ENCODE peak calls at places on chromosomes 11 and 22, in four cellular contexts. One of them, this sample, is unnamed.

GRCh38 chr11:46865340-46865739 is 19.3 kb upstream of the CKAP5 start:
- DNase-seq in thyroid gland: no peak
- DNase-seq in M059J: peak; percentile 18
- DNase-seq in COR-L47: no peak
- DNase-seq in this sample: no peak

GRCh38 chr22:44261861-44262595 is 50.7 kb downstream of the SHISAL1 start:
- DNase-seq in thyroid gland: no peak
- DNase-seq in M059J: no peak
- DNase-seq in COR-L47: peak; percentile 93
- DNase-seq in this sample: no peak

GRCh38 chr11:119318240-119319135 is 1.6 kb upstream of the MCAM start:
- DNase-seq in thyroid gland: no peak
- DNase-seq in M059J: peak; percentile 95
- DNase-seq in COR-L47: no peak
- DNase-seq in this sample: peak; percentile 45

GRCh38 chr11:26480041-26480440 is 92.0 kb downstream of the MUC15 start:
- DNase-seq in M059J: no peak
- DNase-seq in COR-L47: no peak
- DNase-seq in thyroid gland: no peak
- DNase-seq in this sample: no peak

GRCh38 chr11:115364892-115365291 is 139.3 kb downstream of the CADM1 start:
- DNase-seq in COR-L47: no peak
- DNase-seq in thyroid gland: peak; percentile 6
- DNase-seq in M059J: peak; percentile 49
- DNase-seq in this sample: no peak

GRCh38 chr11:130163346-130164220 is 4.0 kb downstream of the ST14 start:
- DNase-seq in COR-L47: peak; percentile 76
- DNase-seq in thyroid gland: peak; percentile 77
- DNase-seq in M059J: peak; percentile 36
- DNase-seq in this sample: peak; percentile 66

GRCh38 chr11:68751331-68751856 is at the start of gene TESMIN:
- DNase-seq in COR-L47: peak; percentile 28
- DNase-seq in M059J: peak; percentile 63
- DNase-seq in thyroid gland: peak; percentile 89
- DNase-seq in this sample: peak; percentile 96

GRCh38 chr11:68839953-68840641 is 1.6 kb downstream of the CPT1A start:
- DNase-seq in thyroid gland: no peak
- DNase-seq in COR-L47: no peak
- DNase-seq in M059J: peak; percentile 45
- DNase-seq in this sample: no peak

GRCh38 chr11:119712459-119713360 is 16.3 kb downstream of the NECTIN1 start:
- DNase-seq in M059J: no peak
- DNase-seq in COR-L47: no peak
- DNase-seq in thyroid gland: no peak
- DNase-seq in this sample: peak; percentile 39

GRCh38 chr22:25176799-25177198 is 22.9 kb upstream of the CRYBB3 start:
- DNase-seq in M059J: no peak
- DNase-seq in COR-L47: no peak
- DNase-seq in thyroid gland: no peak
- DNase-seq in this sample: no peak

GRCh38 chr11:2134022-2135010 is 4.9 kb downstream of the IGF2 start:
- DNase-seq in COR-L47: no peak
- DNase-seq in thyroid gland: no peak
- DNase-seq in M059J: no peak
- DNase-seq in this sample: no peak

GRCh38 chr11:126546191-126546590 is 190.7 kb downstream of the ST3GAL4 start:
- DNase-seq in M059J: peak; percentile 44
- DNase-seq in COR-L47: no peak
- DNase-seq in thyroid gland: no peak
- DNase-seq in this sample: no peak

GRCh38 chr11:126518996-126519351 is 163.5 kb downstream of the ST3GAL4 start:
- DNase-seq in COR-L47: no peak
- DNase-seq in M059J: no peak
- DNase-seq in thyroid gland: no peak
- DNase-seq in this sample: no peak

GRCh38 chr11:47271961-47272661 is 2.2 kb downstream of the MADD start:
- DNase-seq in COR-L47: no peak
- DNase-seq in thyroid gland: no peak
- DNase-seq in M059J: no peak
- DNase-seq in this sample: peak; percentile 53

GRCh38 chr11:84316866-84317560 is 1030.8 kb upstream of the CCDC90B start:
- DNase-seq in M059J: peak; percentile 1
- DNase-seq in thyroid gland: no peak
- DNase-seq in COR-L47: no peak
- DNase-seq in this sample: no peak

GRCh38 chr11:117816151-117816741 is 8.3 kb downstream of the FXYD2 start:
- DNase-seq in COR-L47: no peak
- DNase-seq in M059J: peak; percentile 68
- DNase-seq in thyroid gland: peak; percentile 60
- DNase-seq in this sample: peak; percentile 63

GRCh38 chr11:26583550-26583949 is 11.5 kb upstream of the MUC15 start:
- DNase-seq in COR-L47: no peak
- DNase-seq in thyroid gland: peak; percentile 73
- DNase-seq in M059J: peak; percentile 31
- DNase-seq in this sample: peak; percentile 4

GRCh38 chr11:60864856-60865513 is 2.4 kb upstream of the ZP1 start:
- DNase-seq in COR-L47: no peak
- DNase-seq in thyroid gland: no peak
- DNase-seq in M059J: no peak
- DNase-seq in this sample: no peak

GRCh38 chr11:117606211-117606610 is 190.8 kb downstream of the DSCAML1 start:
- DNase-seq in M059J: no peak
- DNase-seq in thyroid gland: no peak
- DNase-seq in COR-L47: no peak
- DNase-seq in this sample: no peak

GRCh38 chr11:96303067-96303466 is 39.9 kb downstream of the MAML2 start:
- DNase-seq in COR-L47: no peak
- DNase-seq in M059J: peak; percentile 84
- DNase-seq in thyroid gland: no peak
- DNase-seq in this sample: no peak

GRCh38 chr11:57320719-57321387 is 3.9 kb downstream of the TNKS1BP1 start:
- DNase-seq in COR-L47: no peak
- DNase-seq in M059J: no peak
- DNase-seq in thyroid gland: peak; percentile 50
- DNase-seq in this sample: no peak

GRCh38 chr11:75453916-75454655 is 21.1 kb upstream of the KLHL35 start:
- DNase-seq in COR-L47: no peak
- DNase-seq in thyroid gland: peak; percentile 83
- DNase-seq in M059J: peak; percentile 49
- DNase-seq in this sample: no peak

GRCh38 chr11:14378171-14378570 is 19.2 kb upstream of the RRAS2 start:
- DNase-seq in COR-L47: no peak
- DNase-seq in M059J: no peak
- DNase-seq in thyroid gland: no peak
- DNase-seq in this sample: no peak

GRCh38 chr22:30140414-30140813 is 60.1 kb downstream of the HORMAD2 start:
- DNase-seq in M059J: no peak
- DNase-seq in thyroid gland: no peak
- DNase-seq in COR-L47: no peak
- DNase-seq in this sample: no peak

GRCh38 chr11:1871531-1871930 is 18.6 kb downstream of the LSP1 start:
- DNase-seq in COR-L47: no peak
- DNase-seq in thyroid gland: no peak
- DNase-seq in M059J: no peak
- DNase-seq in this sample: no peak

GRCh38 chr11:33542921-33543320 is 157.7 kb downstream of the C11orf91 start:
- DNase-seq in COR-L47: no peak
- DNase-seq in thyroid gland: peak; percentile 79
- DNase-seq in M059J: peak; percentile 60
- DNase-seq in this sample: peak; percentile 67

GRCh38 chr11:67366546-67366945 is 6.9 kb downstream of the CLCF1 start:
- DNase-seq in COR-L47: no peak
- DNase-seq in M059J: no peak
- DNase-seq in thyroid gland: peak; percentile 37
- DNase-seq in this sample: no peak

GRCh38 chr11:95074806-95075563 is 8.3 kb downstream of the SRSF8 start:
- DNase-seq in COR-L47: peak; percentile 29
- DNase-seq in thyroid gland: peak; percentile 91
- DNase-seq in M059J: no peak
- DNase-seq in this sample: peak; percentile 72

GRCh38 chr11:73475549-73475948 is 99.3 kb downstream of the RELT start:
- DNase-seq in COR-L47: no peak
- DNase-seq in M059J: no peak
- DNase-seq in thyroid gland: no peak
- DNase-seq in this sample: no peak

GRCh38 chr11:34792814-34793241 is 123.4 kb downstream of the APIP start:
- DNase-seq in COR-L47: peak; percentile 68
- DNase-seq in thyroid gland: peak; percentile 31
- DNase-seq in M059J: no peak
- DNase-seq in this sample: peak; percentile 49

GRCh38 chr11:65187971-65188461 is 6.3 kb downstream of the CAPN1 start:
- DNase-seq in thyroid gland: no peak
- DNase-seq in COR-L47: no peak
- DNase-seq in M059J: no peak
- DNase-seq in this sample: no peak

GRCh38 chr11:64560139-64560771 is 30.8 kb upstream of the SLC22A12 start:
- DNase-seq in COR-L47: no peak
- DNase-seq in M059J: no peak
- DNase-seq in thyroid gland: no peak
- DNase-seq in this sample: no peak

GRCh38 chr22:31891366-31892079 is 52.8 kb upstream of the YWHAH start:
- DNase-seq in thyroid gland: no peak
- DNase-seq in COR-L47: no peak
- DNase-seq in M059J: peak; percentile 45
- DNase-seq in this sample: no peak